ENCODE peak calls at places on chromosomes 6 and 20, in six cellular contexts. E is naive B cell; Z is endodermal cell; K is renal cortical epithelial cell; B is CD8-positive, alpha-beta T cell; V is amniotic stem cell. D is an unnamed sample.
A peak's percentile ranks its signal among the peaks of the same experiment; 100 is the strongest.

GRCh38 chr6:72620866-72621242 is 1.0 kb upstream of the KCNQ5 start:
- DNase-seq in V (no peak), Z (no peak), E (no peak), K (no peak), B (no peak), D (no peak)

GRCh38 chr6:165729307-165729936 is 66.4 kb upstream of the PDE10A start:
- DNase-seq in K (no peak), E (no peak), B (peak; percentile 32), Z (peak; percentile 83), V (no peak), D (no peak)

GRCh38 chr20:63978319-63979220 is 872 bp downstream of the SAMD10 start:
- DNase-seq in K (peak; percentile 47), B (peak; percentile 56), E (peak; percentile 56), Z (peak; percentile 91), V (no peak), D (peak; percentile 94)

GRCh38 chr6:19906161-19906560 is 69.0 kb downstream of the ID4 start:
- DNase-seq in B (no peak), Z (no peak), V (no peak), K (no peak), E (no peak), D (no peak)

GRCh38 chr6:78251930-78252329 is 599.1 kb downstream of the MEI4 start:
- DNase-seq in V (no peak), E (no peak), K (no peak), B (no peak), Z (no peak), D (no peak)

GRCh38 chr6:138999949-139000725 is 12.1 kb upstream of the REPS1 start:
- DNase-seq in Z (no peak), E (no peak), B (no peak), V (no peak), K (no peak), D (no peak)

GRCh38 chr6:168765710-168766109 is 324.7 kb downstream of the SMOC2 start:
- DNase-seq in E (no peak), B (no peak), Z (no peak), V (no peak), K (no peak), D (no peak)

GRCh38 chr6:154414021-154414813 is 57.6 kb upstream of the IPCEF1 start:
- DNase-seq in E (no peak), K (peak; percentile 63), V (no peak), B (no peak), Z (no peak), D (no peak)

GRCh38 chr20:31494131-31494530 is 19.0 kb downstream of the REM1 start:
- DNase-seq in Z (peak; percentile 90), K (peak; percentile 53), E (no peak), V (no peak), B (no peak), D (no peak)

GRCh38 chr20:34675993-34676641 is 775 bp downstream of the PIGU start:
- DNase-seq in V (peak; percentile 10), K (no peak), E (no peak), B (no peak), Z (no peak), D (no peak)

GRCh38 chr6:135054238-135054574 is 416 bp downstream of the HBS1L start:
- DNase-seq in V (no peak), B (no peak), K (peak; percentile 13), Z (no peak), E (no peak), D (no peak)

GRCh38 chr6:136737343-136738177 is 54.7 kb downstream of the MAP3K5 start:
- DNase-seq in K (peak; percentile 84), V (no peak), Z (peak; percentile 67), B (no peak), E (no peak), D (no peak)

GRCh38 chr20:36399969-36400545 is 93.9 kb downstream of the DLGAP4 start:
- DNase-seq in B (no peak), E (no peak), V (no peak), Z (no peak), K (no peak), D (no peak)

GRCh38 chr6:168826078-168826390 is 385.1 kb downstream of the SMOC2 start:
- DNase-seq in Z (no peak), V (no peak), E (no peak), K (no peak), B (no peak), D (no peak)

GRCh38 chr6:36610576-36611336 is 16.6 kb downstream of the SRSF3 start:
- DNase-seq in Z (no peak), B (no peak), E (no peak), V (no peak), K (no peak), D (no peak)

GRCh38 chr6:4727671-4728435 is 48.4 kb upstream of the CDYL start:
- DNase-seq in B (no peak), K (peak; percentile 15), V (no peak), E (no peak), Z (peak; percentile 68), D (no peak)

GRCh38 chr6:26330835-26331808 is 33.9 kb upstream of the BTN3A2 start:
- DNase-seq in Z (peak; percentile 86), E (no peak), V (no peak), B (no peak), K (no peak), D (no peak)

GRCh38 chr6:15593798-15594197 is 69.0 kb downstream of the DTNBP1 start:
- DNase-seq in E (no peak), Z (no peak), V (no peak), B (no peak), K (no peak), D (no peak)

GRCh38 chr6:11752350-11752749 is 26.3 kb downstream of the ADTRP start:
- DNase-seq in B (no peak), K (peak; percentile 52), V (no peak), E (no peak), Z (no peak), D (no peak)

GRCh38 chr20:47546184-47547033 is 44.7 kb downstream of the NCOA3 start:
- DNase-seq in K (peak; percentile 36), B (no peak), V (peak; percentile 56), E (no peak), Z (no peak), D (no peak)

GRCh38 chr6:75201901-75202672 is 3.8 kb downstream of the COL12A1 start:
- DNase-seq in K (no peak), V (no peak), E (no peak), B (no peak), Z (peak; percentile 86), D (no peak)

GRCh38 chr20:10288421-10288820 is 69.8 kb downstream of the SNAP25 start:
- DNase-seq in Z (no peak), B (no peak), V (no peak), K (no peak), E (no peak), D (no peak)

GRCh38 chr20:36754656-36755222 is 8.8 kb upstream of the NDRG3 start:
- DNase-seq in B (peak; percentile 46), K (peak; percentile 81), V (peak; percentile 49), Z (peak; percentile 86), E (peak; percentile 35), D (peak; percentile 62)

GRCh38 chr6:35728663-35729348 is 8.0 kb upstream of the ARMC12 start:
- DNase-seq in E (peak; percentile 33), B (peak; percentile 51), K (no peak), Z (no peak), V (no peak), D (no peak)

GRCh38 chr6:93300661-93301060 is 118.7 kb downstream of the EPHA7 start:
- DNase-seq in Z (no peak), E (no peak), B (no peak), K (no peak), V (no peak), D (no peak)

GRCh38 chr6:134725590-134725989 is 224.3 kb downstream of the ALDH8A1 start:
- DNase-seq in V (no peak), K (no peak), Z (no peak), E (no peak), B (no peak), D (no peak)

GRCh38 chr20:48818481-48818987 is 9.3 kb downstream of the PREX1 start:
- DNase-seq in Z (no peak), B (peak; percentile 39), K (no peak), E (peak; percentile 77), V (no peak), D (peak; percentile 66)

GRCh38 chr6:75230484-75231325 is 12.9 kb downstream of the COX7A2 start:
- DNase-seq in Z (peak; percentile 65), V (peak; percentile 33), B (no peak), K (peak; percentile 56), E (no peak), D (no peak)

GRCh38 chr6:82076855-82077254 is 170.7 kb downstream of the IBTK start:
- DNase-seq in E (no peak), V (no peak), K (no peak), Z (no peak), B (no peak), D (no peak)

GRCh38 chr20:3842332-3842930 is 4.2 kb upstream of the MAVS start:
- DNase-seq in V (no peak), E (no peak), Z (no peak), B (no peak), K (no peak), D (peak; percentile 18)

GRCh38 chr20:36277546-36277945 is 28.6 kb upstream of the DLGAP4 start:
- DNase-seq in K (no peak), Z (no peak), V (no peak), E (no peak), B (no peak), D (no peak)

GRCh38 chr6:164106345-164106769 is 691.8 kb downstream of the QKI start:
- DNase-seq in K (no peak), B (no peak), V (no peak), Z (peak; percentile 82), E (no peak), D (no peak)

GRCh38 chr6:79586548-79586947 is 44.6 kb upstream of the SH3BGRL2 start:
- DNase-seq in V (no peak), K (no peak), Z (peak; percentile 55), E (no peak), B (no peak), D (no peak)

GRCh38 chr6:137709424-137710281 is 157.4 kb upstream of the TNFAIP3 start:
- DNase-seq in V (no peak), K (peak; percentile 62), B (no peak), Z (no peak), E (no peak), D (no peak)

GRCh38 chr6:41080623-41081022 is 7.8 kb downstream of the NFYA start:
- DNase-seq in E (no peak), B (peak; percentile 21), V (no peak), Z (no peak), K (no peak), D (no peak)

GRCh38 chr6:41939848-41940758 is 1.5 kb downstream of the CCND3 start:
- DNase-seq in V (no peak), E (no peak), B (no peak), Z (peak; percentile 80), K (peak; percentile 76), D (peak; percentile 75)

GRCh38 chr20:25197870-25198190 is 2.3 kb downstream of the ENTPD6 start:
- DNase-seq in B (no peak), V (no peak), Z (no peak), E (no peak), K (no peak), D (no peak)

GRCh38 chr6:1987640-1988039 is 257.8 kb downstream of the GMDS start:
- DNase-seq in Z (no peak), E (no peak), K (peak; percentile 86), B (no peak), V (peak; percentile 58), D (no peak)

GRCh38 chr6:133704371-133704770 is 184.5 kb upstream of the TCF21 start:
- DNase-seq in V (no peak), B (no peak), E (no peak), K (no peak), Z (no peak), D (no peak)